ENCODE peak calls at places on chromosomes 16 and 17, in four cellular contexts. H, D, A and G are unnamed samples.

GRCh38 chr17:185445-186138 is 4.1 kb upstream of the DOC2B start:
- DNase-seq in H (no peak), D (peak; percentile 39), A (no peak), G (no peak)

GRCh38 chr17:20191066-20191465 is 181.9 kb downstream of the SPECC1 start:
- DNase-seq in H (no peak), D (no peak), A (no peak), G (peak; percentile 98)

GRCh38 chr16:87129771-87130170 is 187.4 kb downstream of the C16orf95 start:
- DNase-seq in H (no peak), D (no peak), A (no peak), G (peak; percentile 60)

GRCh38 chr16:397736-398332 is 835 bp downstream of the NME4 start:
- DNase-seq in H (peak; percentile 59), D (peak; percentile 72), A (peak; percentile 74), G (peak; percentile 53)

GRCh38 chr17:17675925-17676534 is 5.2 kb upstream of the RAI1 start:
- DNase-seq in H (peak; percentile 86), D (no peak), A (no peak), G (peak; percentile 43)

GRCh38 chr17:81049973-81050551 is 15.1 kb downstream of the BAIAP2 start:
- DNase-seq in H (no peak), D (no peak), A (peak; percentile 65), G (peak; percentile 46)

GRCh38 chr17:8494506-8495111 is 58.9 kb downstream of the NDEL1 start:
- DNase-seq in H (no peak), D (no peak), A (no peak), G (no peak)

GRCh38 chr16:3458278-3458851 is 14.9 kb downstream of the NAA60 start:
- DNase-seq in H (peak; percentile 29), D (no peak), A (peak; percentile 38), G (no peak)

GRCh38 chr16:88505405-88506082 is 52.5 kb downstream of the ZFPM1 start:
- DNase-seq in H (peak; percentile 79), D (no peak), A (peak; percentile 54), G (peak; percentile 31)

GRCh38 chr17:8939496-8940334 is 25.8 kb downstream of the PIK3R5 start:
- DNase-seq in H (no peak), D (no peak), A (no peak), G (no peak)

GRCh38 chr17:57724729-57725125 is 20.4 kb downstream of the CCDC182 start:
- DNase-seq in H (no peak), D (no peak), A (no peak), G (no peak)

GRCh38 chr16:8044796-8045195 is 545.5 kb downstream of the TMEM114 start:
- DNase-seq in H (no peak), D (no peak), A (no peak), G (no peak)

GRCh38 chr16:9845661-9846361 is 336.4 kb downstream of the GRIN2A start:
- DNase-seq in H (no peak), D (no peak), A (no peak), G (peak; percentile 78)

GRCh38 chr17:77772899-77773358 is 185.6 kb upstream of the TNRC6C start:
- DNase-seq in H (no peak), D (no peak), A (no peak), G (no peak)

GRCh38 chr16:88323546-88324330 is 59.0 kb upstream of the ZNF469 start:
- DNase-seq in H (no peak), D (no peak), A (no peak), G (no peak)

GRCh38 chr17:16911141-16911937 is 60.6 kb downstream of the TNFRSF13B start:
- DNase-seq in H (peak; percentile 34), D (no peak), A (no peak), G (no peak)

DNA sequence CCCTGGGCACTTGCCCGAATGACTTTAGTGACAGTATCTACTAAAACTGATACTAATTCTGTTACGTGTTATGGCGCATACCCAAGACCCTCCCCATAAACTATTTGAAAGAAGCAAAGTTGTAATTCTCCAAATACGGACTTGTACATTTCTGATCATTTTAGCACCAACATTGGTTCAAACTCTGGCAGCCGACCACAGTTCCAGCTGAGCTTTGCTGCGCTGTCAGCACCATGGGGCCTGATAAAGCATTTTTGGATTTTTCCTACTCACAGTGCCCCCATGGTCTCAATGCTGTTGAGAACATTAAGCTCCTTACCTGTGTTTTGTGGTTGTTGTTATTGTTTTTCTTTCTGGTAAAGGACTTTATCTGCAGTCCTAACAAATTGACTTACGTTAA is 460.7 kb downstream of the MAF start:
- DNase-seq in H (no peak), D (no peak), A (no peak), G (no peak)
- H3K4me3 ChIP-seq in H (no peak overlapping the region), D (no peak overlapping the region), A (no peak overlapping the region), G (no peak overlapping the region)

GRCh38 chr16:80693553-80693952 is 110.8 kb downstream of the CDYL2 start:
- DNase-seq in H (no peak), D (no peak), A (no peak), G (peak; percentile 4)
- TF ChIP-seq CTCF in H (no peak), D (no peak), A (no peak), G (no peak)

DNA sequence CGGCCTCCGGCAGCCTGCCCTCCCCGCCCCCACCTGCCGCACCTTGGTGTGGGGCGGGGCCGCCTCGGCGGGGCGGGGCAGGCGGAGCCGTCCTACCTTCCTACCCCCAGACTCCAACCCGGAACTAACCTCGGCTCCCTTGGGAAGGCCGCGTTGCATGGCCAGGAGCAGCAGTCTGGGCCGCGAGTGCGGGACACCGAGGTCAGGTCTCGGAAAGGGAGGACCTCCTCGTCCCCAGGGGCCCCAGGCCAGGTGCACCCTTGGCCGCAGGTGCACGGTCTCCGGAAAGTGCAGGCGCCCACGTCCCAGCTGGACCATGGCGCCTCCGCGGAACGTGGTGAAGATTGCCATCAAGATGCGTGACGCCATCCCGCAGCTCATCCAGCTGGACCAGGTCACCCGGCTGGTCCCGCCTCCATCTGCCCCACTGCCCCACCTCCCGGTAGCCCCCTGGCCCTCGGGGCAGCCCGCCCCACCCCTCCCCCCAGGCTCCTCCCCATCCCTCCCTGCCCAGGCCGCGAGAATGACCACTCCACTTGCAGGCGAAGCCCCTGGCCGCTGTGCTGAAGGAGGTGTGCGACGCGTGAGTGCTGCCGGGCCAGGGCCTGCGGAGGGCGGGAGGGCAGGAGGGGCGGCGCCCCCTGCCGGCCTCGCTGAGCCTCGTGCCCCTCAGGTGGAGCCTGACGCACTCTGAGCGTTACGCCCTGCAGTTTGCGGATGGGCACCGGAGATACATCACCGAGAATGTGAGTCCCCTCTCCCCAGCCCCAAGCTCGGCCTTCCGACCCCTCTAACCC is at the start of gene ELMO3:
- DNase-seq in H (no peak), D (no peak), A (no peak), G (no peak)
- H3K4me3 ChIP-seq in H (no peak within 1 kb of the TSS), D (no peak within 1 kb of the TSS), A (no peak within 1 kb of the TSS), G (no peak within 1 kb of the TSS)

DNA sequence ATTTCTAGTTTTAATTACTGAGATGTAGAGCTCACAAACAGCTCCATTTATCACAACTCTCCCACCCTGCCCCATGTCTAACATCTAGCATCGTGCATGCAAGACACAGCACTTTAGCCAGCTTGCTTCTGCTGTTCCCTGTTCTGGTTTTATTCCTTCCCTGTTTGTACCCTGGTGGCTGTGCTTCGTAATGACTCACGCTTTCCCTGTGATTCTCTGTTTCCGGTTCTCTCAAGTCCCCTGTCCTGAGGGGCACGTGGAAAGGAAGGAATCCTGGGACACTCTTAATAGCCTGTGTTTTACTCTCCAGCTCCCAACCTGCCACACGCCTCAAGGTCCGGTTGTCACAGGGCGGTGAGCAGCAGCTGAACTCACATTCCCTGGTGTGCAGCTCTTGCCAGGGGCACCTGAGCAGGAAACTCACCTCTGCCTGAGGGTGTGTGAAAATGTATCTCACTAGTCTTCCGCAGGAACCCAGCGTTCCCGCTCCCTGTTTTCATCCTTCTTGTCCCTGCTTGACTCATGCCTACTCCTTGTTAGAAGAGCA is 10.6 kb downstream of the SHISA6 start:
- DNase-seq in H (no peak), D (no peak), A (no peak), G (no peak)
- TF ChIP-seq CTCF in H (no peak), D (no peak), A (no peak), G (no peak)

GRCh38 chr17:45428954-45429337 is 3.7 kb downstream of the ARHGAP27 start:
- DNase-seq in H (peak; percentile 60), D (no peak), A (no peak), G (no peak)
- H3K4me3 ChIP-seq in H (peak overlapping the region; percentile 49), D (no peak overlapping the region), A (no peak overlapping the region), G (no peak overlapping the region)